ENCODE peak calls at places on chromosomes 1 and 21, in four cellular contexts. One of them, this sample, is unnamed.

GRCh38 chr1:95127380-95127779 is 10.2 kb downstream of the TLCD4 start:
- DNase-seq in SK-N-SH: no peak
- DNase-seq in GM12878: no peak
- DNase-seq in K562: no peak
- DNase-seq in this sample: no peak

GRCh38 chr1:157040802-157041201 is 4.7 kb downstream of the ARHGEF11 start:
- DNase-seq in SK-N-SH: no peak
- DNase-seq in GM12878: no peak
- DNase-seq in K562: no peak
- DNase-seq in this sample: no peak

GRCh38 chr1:227316941-227317540 is 1.3 kb downstream of the CDC42BPA start:
- DNase-seq in SK-N-SH: peak
- DNase-seq in GM12878: no peak
- DNase-seq in K562: no peak
- DNase-seq in this sample: no peak

GRCh38 chr1:94623560-94624148 is 82.1 kb upstream of the F3 start:
- DNase-seq in SK-N-SH: no peak
- DNase-seq in GM12878: no peak
- DNase-seq in K562: no peak
- DNase-seq in this sample: peak

GRCh38 chr1:209045326-209046057 is 538.0 kb upstream of the CAMK1G start:
- DNase-seq in SK-N-SH: no peak
- DNase-seq in GM12878: no peak
- DNase-seq in K562: no peak
- DNase-seq in this sample: no peak

GRCh38 chr21:20459838-20460237 is 538.4 kb upstream of the NCAM2 start:
- DNase-seq in SK-N-SH: no peak
- DNase-seq in GM12878: no peak
- DNase-seq in K562: no peak
- DNase-seq in this sample: no peak

GRCh38 chr21:44495641-44496040 is 40.3 kb downstream of the LRRC3 start:
- DNase-seq in SK-N-SH: no peak
- DNase-seq in GM12878: no peak
- DNase-seq in K562: no peak
- DNase-seq in this sample: no peak

GRCh38 chr1:234926574-234927311 is 201.9 kb downstream of the TOMM20 start:
- DNase-seq in SK-N-SH: no peak
- DNase-seq in GM12878: peak
- DNase-seq in K562: no peak
- DNase-seq in this sample: no peak

GRCh38 chr1:98277111-98277510 is 356.3 kb upstream of the DPYD start:
- DNase-seq in SK-N-SH: no peak
- DNase-seq in GM12878: no peak
- DNase-seq in K562: no peak
- DNase-seq in this sample: no peak

GRCh38 chr1:12447849-12448312 is 170.1 kb downstream of the DHRS3 start:
- DNase-seq in SK-N-SH: no peak
- DNase-seq in GM12878: no peak
- DNase-seq in K562: no peak
- DNase-seq in this sample: no peak

GRCh38 chr21:22965455-22966125 is 1967.4 kb downstream of the NCAM2 start:
- DNase-seq in SK-N-SH: no peak
- DNase-seq in GM12878: no peak
- DNase-seq in K562: no peak
- DNase-seq in this sample: no peak

GRCh38 chr1:178091986-178092745 is 1.7 kb upstream of the RASAL2 start:
- DNase-seq in SK-N-SH: no peak
- DNase-seq in GM12878: no peak
- DNase-seq in K562: no peak
- DNase-seq in this sample: no peak

GRCh38 chr1:50343323-50343722 is 79.9 kb downstream of the DMRTA2 start:
- DNase-seq in SK-N-SH: no peak
- DNase-seq in GM12878: no peak
- DNase-seq in K562: no peak
- DNase-seq in this sample: no peak
- TF ChIP-seq NRF1 in SK-N-SH: no peak
- TF ChIP-seq NRF1 in GM12878: no peak
- TF ChIP-seq NRF1 in K562: no peak
- TF ChIP-seq NRF1 in this sample: no peak

GRCh38 chr1:154974086-154974807 is at the start of gene CKS1B:
- DNase-seq in SK-N-SH: peak
- DNase-seq in GM12878: peak
- DNase-seq in K562: peak
- DNase-seq in this sample: peak

GRCh38 chr1:154972213-154972516 is 1.6 kb upstream of the SHC1 start:
- DNase-seq in SK-N-SH: no peak
- DNase-seq in GM12878: no peak
- DNase-seq in K562: no peak
- DNase-seq in this sample: no peak

GRCh38 chr1:154972517-154973343 is 1.8 kb upstream of the CKS1B start:
- DNase-seq in SK-N-SH: no peak
- DNase-seq in GM12878: no peak
- DNase-seq in K562: no peak
- DNase-seq in this sample: peak

GRCh38 chr1:154974808-154975408 is 427 bp downstream of the CKS1B start:
- DNase-seq in SK-N-SH: peak
- DNase-seq in GM12878: peak
- DNase-seq in K562: peak
- DNase-seq in this sample: peak

GRCh38 chr1:154973344-154974085 is 966 bp upstream of the CKS1B start:
- DNase-seq in SK-N-SH: peak
- DNase-seq in GM12878: peak
- DNase-seq in K562: peak
- DNase-seq in this sample: peak
- TF ChIP-seq CTCF in SK-N-SH: no peak
- TF ChIP-seq CTCF in GM12878: peak
- TF ChIP-seq CTCF in K562: peak
- TF ChIP-seq CTCF in this sample: no peak

DNA sequence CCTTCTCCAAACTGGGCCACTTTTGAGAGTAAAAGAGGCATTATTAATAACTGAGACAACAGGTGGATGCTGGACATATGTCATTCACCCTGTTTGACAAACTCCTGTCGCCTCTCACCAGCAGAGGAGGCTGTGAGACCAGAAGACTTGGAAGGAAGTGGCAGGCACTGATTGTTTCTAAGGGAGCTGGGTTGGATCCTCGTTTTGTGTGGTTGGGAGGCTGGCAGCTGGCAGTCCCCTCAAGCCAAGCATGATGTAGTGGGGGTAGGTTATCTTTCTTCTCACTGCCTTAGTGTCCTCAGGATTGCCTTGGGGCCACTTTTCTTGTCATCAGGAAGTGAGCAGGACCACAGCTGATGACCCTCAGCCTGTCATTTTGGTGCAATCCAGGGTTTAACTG is 86.5 kb upstream of the KCNJ15 start:
- DNase-seq in SK-N-SH: no peak
- DNase-seq in GM12878: no peak
- DNase-seq in K562: no peak
- DNase-seq in this sample: peak
- TF ChIP-seq NRF1 in SK-N-SH: no peak
- TF ChIP-seq NRF1 in GM12878: no peak
- TF ChIP-seq NRF1 in K562: no peak
- TF ChIP-seq NRF1 in this sample: no peak

GRCh38 chr1:155932487-155932886 is 1.7 kb downstream of the KHDC4 start:
- DNase-seq in SK-N-SH: no peak
- DNase-seq in GM12878: no peak
- DNase-seq in K562: no peak
- DNase-seq in this sample: no peak

GRCh38 chr1:155933591-155934096 is 569 bp downstream of the KHDC4 start:
- DNase-seq in SK-N-SH: peak
- DNase-seq in GM12878: no peak
- DNase-seq in K562: peak
- DNase-seq in this sample: no peak

GRCh38 chr1:155934933-155935590 is 849 bp upstream of the KHDC4 start:
- DNase-seq in SK-N-SH: peak
- DNase-seq in GM12878: no peak
- DNase-seq in K562: no peak
- DNase-seq in this sample: no peak

GRCh38 chr1:155932085-155932484 is 2.1 kb downstream of the KHDC4 start:
- DNase-seq in SK-N-SH: no peak
- DNase-seq in GM12878: no peak
- DNase-seq in K562: no peak
- DNase-seq in this sample: no peak

DNA sequence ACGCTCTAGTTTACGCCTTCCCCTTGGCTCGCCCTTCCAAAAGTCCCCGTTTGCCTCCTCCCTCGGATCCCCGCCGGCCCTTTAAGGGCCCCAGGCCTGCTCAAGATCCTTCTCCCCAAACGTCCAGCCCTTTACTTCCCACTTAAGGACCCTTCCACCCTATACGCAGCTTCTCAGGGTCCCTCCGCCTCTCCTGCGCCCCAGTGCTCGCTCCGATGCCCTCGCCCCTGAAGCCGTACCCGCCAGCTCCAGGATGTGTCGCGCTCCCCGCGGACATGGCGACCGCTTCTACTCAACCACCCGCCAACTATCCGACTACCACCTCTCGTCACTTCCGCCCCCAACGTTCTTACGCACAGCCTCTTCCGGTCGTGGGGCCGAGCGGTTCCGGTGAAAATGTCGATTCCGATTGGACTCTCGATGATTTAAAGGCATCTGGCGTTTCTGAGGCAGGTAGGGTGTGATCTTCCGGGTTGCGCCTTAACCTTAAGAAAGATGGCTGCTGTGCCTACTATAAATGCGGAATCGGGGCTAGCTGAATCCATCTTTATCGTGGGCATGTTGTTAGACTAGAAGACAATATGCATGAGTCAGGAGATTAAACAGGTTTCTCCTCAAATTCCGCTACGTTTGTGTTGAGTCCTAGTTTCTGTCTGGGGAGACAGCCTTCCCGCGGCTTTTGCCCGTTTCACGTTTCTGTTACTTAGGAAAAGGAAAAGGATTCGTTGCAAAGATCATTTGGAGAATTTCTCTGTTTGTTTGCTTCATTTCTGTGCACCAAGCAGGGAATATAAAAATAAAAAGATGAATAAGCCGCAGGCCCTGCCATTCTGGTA is at the start of gene KHDC4:
- DNase-seq in SK-N-SH: peak
- DNase-seq in GM12878: peak
- DNase-seq in K562: peak
- DNase-seq in this sample: peak
- TF ChIP-seq CTCF in SK-N-SH: no peak
- TF ChIP-seq CTCF in GM12878: no peak
- TF ChIP-seq CTCF in K562: peak
- TF ChIP-seq CTCF in this sample: no peak

DNA sequence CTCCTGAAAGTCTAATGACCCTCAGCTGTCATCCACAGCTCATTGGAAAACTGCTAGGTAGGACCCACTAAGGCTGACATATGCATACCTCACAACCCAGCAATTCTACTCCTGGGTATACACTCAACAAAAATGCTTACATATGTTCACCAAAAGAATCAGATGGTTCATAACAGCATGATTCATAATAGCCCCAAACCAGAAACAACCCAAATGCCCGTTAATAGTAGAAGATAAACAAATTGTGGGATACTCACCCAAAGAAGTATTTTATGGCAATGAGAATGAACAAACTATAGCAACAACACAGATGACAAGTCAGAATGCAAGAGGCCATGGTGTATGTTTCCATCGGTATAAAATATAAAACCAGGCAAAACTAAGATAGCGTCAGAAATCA is 124.6 kb downstream of the HLCS start:
- DNase-seq in SK-N-SH: no peak
- DNase-seq in GM12878: no peak
- DNase-seq in K562: no peak
- DNase-seq in this sample: no peak
- TF ChIP-seq NRF1 in SK-N-SH: no peak
- TF ChIP-seq NRF1 in GM12878: no peak
- TF ChIP-seq NRF1 in K562: no peak
- TF ChIP-seq NRF1 in this sample: no peak